ENCODE peak calls at places on chromosomes 2 and 18, in seven cellular contexts. K, M, H, I, Y, R and N are unnamed samples. For H3K4me1 and H3K9me3, the result is how much of the 10 kb centered on the place peaks cover.

GRCh38 chr2:15769235-15769634 is 171.1 kb upstream of the MYCN start:
- DNase-seq in K (no peak), M (no peak), H (no peak), I (no peak), Y (no peak), R (no peak), N (no peak)

GRCh38 chr18:77392323-77392722 is 142.7 kb downstream of the GALR1 start:
- DNase-seq in K (no peak), M (no peak), H (no peak), I (no peak), Y (no peak), R (no peak), N (no peak)

GRCh38 chr2:190697421-190697820 is 48.5 kb downstream of the NAB1 start:
- DNase-seq in K (no peak), M (no peak), H (no peak), I (no peak), Y (no peak), R (no peak), N (no peak)

GRCh38 chr2:199443589-199444130 is 14.1 kb downstream of the SATB2 start:
- DNase-seq in K (no peak), M (no peak), H (no peak), I (no peak), Y (no peak), R (no peak), N (no peak)

GRCh38 chr2:73716518-73717250 is 20.5 kb downstream of the TPRKB start:
- DNase-seq in K (no peak), M (no peak), H (no peak), I (peak), Y (no peak), R (peak), N (no peak)

GRCh38 chr2:590214-591175 is 86.7 kb downstream of the TMEM18 start:
- DNase-seq in K (peak), M (no peak), H (no peak), I (no peak), Y (no peak), R (no peak), N (peak)

GRCh38 chr2:134218928-134219707 is 34.8 kb upstream of the MGAT5 start:
- DNase-seq in K (peak), M (peak), H (peak), I (no peak), Y (peak), R (no peak), N (no peak)

GRCh38 chr2:33153008-33153407 is 206.3 kb downstream of the LTBP1 start:
- DNase-seq in K (no peak), M (no peak), H (no peak), I (no peak), Y (no peak), R (no peak), N (no peak)

GRCh38 chr2:29000481-29000880 is 19.4 kb downstream of the TOGARAM2 start:
- DNase-seq in K (no peak), M (no peak), H (peak), I (no peak), Y (peak), R (no peak), N (no peak)

GRCh38 chr2:133884739-133885381 is 316.6 kb upstream of the NCKAP5 start:
- DNase-seq in K (no peak), M (no peak), H (no peak), I (no peak), Y (no peak), R (no peak), N (no peak)

GRCh38 chr2:132824716-132825115 is 154.7 kb upstream of the LYPD1 start:
- DNase-seq in K (no peak), M (no peak), H (no peak), I (no peak), Y (no peak), R (no peak), N (no peak)

GRCh38 chr2:231489990-231490389 is 25.7 kb upstream of the NCL start:
- DNase-seq in K (no peak), M (no peak), H (no peak), I (no peak), Y (peak), R (no peak), N (no peak)

GRCh38 chr2:209771474-209772292 is at the start of gene UNC80:
- DNase-seq in K (peak), M (no peak), H (peak), I (peak), Y (peak), R (peak), N (no peak)

GRCh38 chr2:41169744-41170143 is 717.9 kb upstream of the SLC8A1 start:
- DNase-seq in K (no peak), M (no peak), H (no peak), I (no peak), Y (no peak), R (peak), N (no peak)

GRCh38 chr18:8719192-8719591 is 13.8 kb downstream of the MTCL1 start:
- DNase-seq in K (no peak), M (no peak), H (no peak), I (no peak), Y (no peak), R (no peak), N (no peak)
- H3K4me1 ChIP-seq in K (under half), M (under half), H (under half), I (under half), Y (under half), R (under half), N (under half)

GRCh38 chr18:6255121-6255742 is 159.5 kb downstream of the L3MBTL4 start:
- DNase-seq in K (no peak), M (no peak), H (no peak), I (no peak), Y (no peak), R (no peak), N (no peak)
- H3K9me3 ChIP-seq in K (under half), M (under half), H (under half), I (under half), Y (under half), R (under half), N (under half)

GRCh38 chr18:48201337-48201705 is 207.9 kb downstream of the ZBTB7C start:
- DNase-seq in K (no peak), M (no peak), H (no peak), I (no peak), Y (no peak), R (no peak), N (no peak)
- H3K4me1 ChIP-seq in K (under half), M (under half), H (under half), I (under half), Y (under half), R (under half), N (under half)

DNA sequence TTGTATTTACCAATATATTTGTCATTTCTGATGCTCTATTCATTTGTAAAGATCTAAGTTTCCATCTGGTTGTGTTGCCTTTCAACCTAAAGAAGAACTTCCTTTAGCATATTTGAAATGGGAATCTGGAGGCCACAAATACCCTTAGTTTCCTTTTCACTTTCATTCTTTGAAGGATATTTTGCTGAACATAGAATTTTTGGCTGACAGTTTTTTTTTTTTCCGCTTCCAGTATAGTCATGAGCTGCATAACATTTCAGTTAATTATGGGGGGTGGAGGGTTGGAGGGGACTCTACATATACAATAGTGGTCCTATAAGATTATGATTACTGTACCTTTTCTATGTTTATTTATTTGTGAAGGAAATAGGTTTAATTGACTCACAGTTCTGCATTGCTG is 83.9 kb downstream of the CERS6 start:
- DNase-seq in K (no peak), M (no peak), H (no peak), I (no peak), Y (no peak), R (no peak), N (no peak)
- H3K9me3 ChIP-seq in K (under half), M (under half), H (under half), I (under half), Y (under half), R (under half), N (under half)